ENCODE peak calls at places on chromosome 15, in eight cellular contexts. T is Calu3, B is AG09319, R is HFFc6, M is fibroblast of lung, V is WTC11, I is endothelial cell, Y is mesothelial cell of epicardium. F is an unnamed sample.

GRCh38 chr15:70478251-70478990 is 284.9 kb downstream of the UACA start:
- DNase-seq in T (no peak), M (no peak), I (no peak), R (no peak), Y (no peak), B (no peak), V (no peak), F (no peak)

GRCh38 chr15:66908503-66909095 is 156.8 kb upstream of the SMAD3 start:
- DNase-seq in Y (no peak), I (no peak), B (no peak), V (no peak), T (no peak), M (no peak), R (no peak), F (no peak)

GRCh38 chr15:44029940-44030568 is 165.0 kb downstream of the FRMD5 start:
- DNase-seq in B (no peak), R (peak), T (no peak), M (peak), V (no peak), Y (no peak), I (no peak), F (no peak)

GRCh38 chr15:39598186-39598850 is 17.4 kb downstream of the THBS1 start:
- DNase-seq in R (peak), M (no peak), B (peak), V (no peak), T (no peak), I (no peak), Y (no peak), F (no peak)

GRCh38 chr15:80549191-80549590 is 145.0 kb downstream of the ARNT2 start:
- DNase-seq in T (no peak), I (no peak), R (peak), B (no peak), M (peak), Y (no peak), V (no peak), F (no peak)

GRCh38 chr15:57444877-57445513 is 68.7 kb downstream of the CGNL1 start:
- DNase-seq in V (no peak), R (peak), Y (no peak), T (no peak), B (no peak), I (no peak), M (peak), F (no peak)

GRCh38 chr15:27061739-27062138 is 90.8 kb downstream of the GABRG3 start:
- DNase-seq in Y (no peak), M (no peak), T (no peak), I (no peak), V (no peak), R (no peak), B (no peak), F (no peak)

GRCh38 chr15:68417051-68417450 is 14.9 kb downstream of the ITGA11 start:
- DNase-seq in M (no peak), T (no peak), V (no peak), Y (no peak), I (no peak), R (no peak), B (no peak), F (no peak)

GRCh38 chr15:73994912-73995622 is 551 bp downstream of the PML start:
- DNase-seq in B (no peak), R (no peak), V (no peak), I (no peak), Y (no peak), M (peak), T (no peak), F (no peak)

GRCh38 chr15:73952171-73952912 is 26.1 kb downstream of the LOXL1 start:
- DNase-seq in V (no peak), I (no peak), M (no peak), Y (no peak), T (no peak), B (no peak), R (no peak), F (no peak)

GRCh38 chr15:22224241-22224671 is 143.9 kb downstream of the OR4M2 start:
- DNase-seq in I (no peak), B (no peak), V (no peak), R (no peak), T (no peak), Y (peak), M (no peak), F (no peak)

GRCh38 chr15:80906159-80906775 is 83.4 kb downstream of the MESD start:
- DNase-seq in V (no peak), R (no peak), T (peak), B (no peak), Y (no peak), I (no peak), M (peak), F (no peak)

GRCh38 chr15:66578286-66578875 is 12.6 kb upstream of the LCTL start:
- DNase-seq in R (peak), T (no peak), V (no peak), I (no peak), Y (no peak), M (peak), B (no peak), F (no peak)

GRCh38 chr15:96340348-96340610 is 9.8 kb downstream of the NR2F2 start:
- DNase-seq in R (no peak), B (no peak), I (no peak), Y (no peak), V (no peak), T (no peak), M (no peak), F (no peak)

GRCh38 chr15:46315540-46315939 is 680.7 kb downstream of the SQOR start:
- DNase-seq in T (no peak), B (no peak), R (no peak), I (no peak), M (no peak), V (no peak), Y (no peak), F (no peak)

GRCh38 chr15:70892002-70892911 is at the start of the genes LRRC49 and THAP10:
- DNase-seq in Y (peak), R (peak), T (peak), B (peak), M (peak), I (peak), V (peak), F (peak)

GRCh38 chr15:55937040-55937439 is 56.4 kb downstream of the NEDD4 start:
- DNase-seq in Y (no peak), I (no peak), R (peak), T (no peak), M (peak), V (no peak), B (no peak), F (no peak)

GRCh38 chr15:30905821-30906220 is 2.1 kb downstream of the FAN1 start:
- DNase-seq in T (no peak), Y (no peak), B (no peak), R (no peak), M (no peak), V (no peak), I (no peak), F (no peak)

GRCh38 chr15:37045241-37045640 is 55.1 kb downstream of the MEIS2 start:
- DNase-seq in Y (no peak), M (no peak), T (no peak), I (no peak), B (no peak), V (no peak), R (no peak), F (no peak)

GRCh38 chr15:82133251-82133650 is 87.4 kb upstream of the MEX3B start:
- DNase-seq in R (no peak), Y (no peak), I (no peak), M (no peak), B (no peak), T (no peak), V (no peak), F (no peak)

GRCh38 chr15:90931737-90932659 is at the start of gene HDDC3:
- DNase-seq in V (peak), Y (peak), I (peak), R (peak), T (peak), B (peak), M (peak), F (peak)

GRCh38 chr15:59997070-59997701 is 6.9 kb upstream of the FOXB1 start:
- DNase-seq in M (no peak), Y (no peak), V (peak), I (no peak), T (no peak), B (no peak), R (no peak), F (no peak)

GRCh38 chr15:42914728-42915497 is 5.7 kb downstream of the TTBK2 start:
- DNase-seq in I (no peak), B (no peak), R (no peak), Y (no peak), M (peak), T (no peak), V (no peak), F (no peak)

GRCh38 chr15:67833504-67834248 is 6.2 kb downstream of the RNU6-1 start:
- DNase-seq in M (no peak), R (no peak), T (peak), Y (no peak), V (peak), B (no peak), I (peak), F (peak)

GRCh38 chr15:81304226-81304625 is 19.7 kb downstream of the STARD5 start:
- DNase-seq in T (no peak), I (no peak), Y (no peak), M (peak), V (no peak), B (no peak), R (peak), F (no peak)

GRCh38 chr15:89648106-89649012 is 6.9 kb downstream of the KIF7 start:
- DNase-seq in V (no peak), I (no peak), Y (peak), T (no peak), M (no peak), R (no peak), B (no peak), F (no peak)

GRCh38 chr15:98121957-98122356 is 161.5 kb downstream of the ARRDC4 start:
- DNase-seq in T (no peak), B (no peak), Y (no peak), I (no peak), M (no peak), R (no peak), V (no peak), F (no peak)

GRCh38 chr15:62390793-62391543 is 225.9 kb upstream of the C2CD4B start:
- DNase-seq in R (peak), T (peak), B (no peak), M (peak), V (peak), Y (peak), I (peak), F (peak)
- TF ChIP-seq CTCF in R (no peak), T (no peak), B (no peak), M (no peak), V (no peak), Y (no peak), I (no peak), F (no peak)

GRCh38 chr15:76333720-76334437 is 2.7 kb upstream of the ISL2 start:
- DNase-seq in R (no peak), T (peak), I (no peak), M (no peak), B (no peak), Y (no peak), V (peak), F (no peak)
- TF ChIP-seq CTCF in R (peak), T (peak), I (no peak), M (peak), B (peak), Y (no peak), V (no peak), F (peak)

GRCh38 chr15:100002787-100003536 is 269.7 kb upstream of the LYSMD4 start:
- DNase-seq in Y (no peak), I (no peak), R (no peak), B (no peak), T (no peak), M (no peak), V (no peak), F (no peak)
- TF ChIP-seq CTCF in Y (no peak), I (no peak), R (no peak), B (no peak), T (no peak), M (no peak), V (no peak), F (no peak)

GRCh38 chr15:40785814-40786213 is 16.0 kb downstream of the C15orf62 start:
- DNase-seq in Y (no peak), M (no peak), B (no peak), T (no peak), V (no peak), I (no peak), R (no peak), F (no peak)

GRCh38 chr15:40787991-40788390 is 18.2 kb downstream of the C15orf62 start:
- DNase-seq in M (no peak), Y (no peak), V (no peak), R (no peak), B (no peak), T (no peak), I (no peak), F (no peak)

GRCh38 chr15:40787344-40787841 is 17.6 kb downstream of the C15orf62 start:
- DNase-seq in I (no peak), T (peak), M (peak), B (no peak), Y (peak), V (peak), R (peak), F (no peak)

GRCh38 chr15:40782609-40783227 is 12.9 kb downstream of the C15orf62 start:
- DNase-seq in Y (peak), M (peak), I (peak), B (no peak), R (no peak), V (peak), T (peak), F (peak)

GRCh38 chr15:40785158-40785557 is 15.4 kb downstream of the C15orf62 start:
- DNase-seq in M (no peak), V (no peak), Y (no peak), T (no peak), I (no peak), B (no peak), R (no peak), F (no peak)
- TF ChIP-seq CTCF in M (no peak), V (no peak), Y (no peak), T (no peak), I (no peak), B (no peak), R (peak), F (no peak)

GRCh38 chr15:94162946-94163345 is 68.4 kb upstream of the MCTP2 start:
- DNase-seq in Y (no peak), M (no peak), B (no peak), I (no peak), V (no peak), T (no peak), R (no peak), F (no peak)

GRCh38 chr15:94164202-94164807 is 67.1 kb upstream of the MCTP2 start:
- DNase-seq in B (no peak), I (peak), M (peak), R (peak), T (peak), V (peak), Y (peak), F (peak)

GRCh38 chr15:94168250-94168649 is 63.1 kb upstream of the MCTP2 start:
- DNase-seq in B (no peak), R (no peak), M (no peak), I (no peak), T (peak), Y (no peak), V (peak), F (no peak)
- TF ChIP-seq CTCF in B (no peak), R (peak), M (no peak), I (peak), T (peak), Y (peak), V (peak), F (peak)